ENCODE peak calls at places on chromosomes 12 and 14, in five cellular contexts. One of them, this sample, is unnamed.

GRCh38 chr14:97490521-97491070 is 693.4 kb downstream of the VRK1 start:
- ATAC-seq in aorta: no peak
- ATAC-seq in naive B cell: no peak
- ATAC-seq in Right ventricle myocardium inferior: no peak
- ATAC-seq in stimulated activated naive CD8-positive, alpha-beta T cell treated with anti-CD3 and anti-CD28 coated beads, Interleukin-15, amount 100 ng/mL, for 72 hours: no peak
- ATAC-seq in this sample: no peak

GRCh38 chr12:53611304-53611703 is 14.9 kb downstream of the ATF7 start:
- ATAC-seq in aorta: no peak
- ATAC-seq in naive B cell: no peak
- ATAC-seq in Right ventricle myocardium inferior: no peak
- ATAC-seq in stimulated activated naive CD8-positive, alpha-beta T cell treated with anti-CD3 and anti-CD28 coated beads, Interleukin-15, amount 100 ng/mL, for 72 hours: no peak
- ATAC-seq in this sample: no peak

GRCh38 chr12:85741051-85741450 is 95.2 kb downstream of the RASSF9 start:
- ATAC-seq in aorta: no peak
- ATAC-seq in naive B cell: no peak
- ATAC-seq in Right ventricle myocardium inferior: no peak
- ATAC-seq in stimulated activated naive CD8-positive, alpha-beta T cell treated with anti-CD3 and anti-CD28 coated beads, Interleukin-15, amount 100 ng/mL, for 72 hours: no peak
- ATAC-seq in this sample: no peak

GRCh38 chr12:84986586-84986985 is 49.5 kb downstream of the TSPAN19 start:
- ATAC-seq in aorta: no peak
- ATAC-seq in naive B cell: no peak
- ATAC-seq in Right ventricle myocardium inferior: no peak
- ATAC-seq in stimulated activated naive CD8-positive, alpha-beta T cell treated with anti-CD3 and anti-CD28 coated beads, Interleukin-15, amount 100 ng/mL, for 72 hours: no peak
- ATAC-seq in this sample: no peak

GRCh38 chr12:104720346-104721064 is 237.6 kb downstream of the SLC41A2 start:
- ATAC-seq in aorta: no peak
- ATAC-seq in naive B cell: peak
- ATAC-seq in Right ventricle myocardium inferior: peak
- ATAC-seq in stimulated activated naive CD8-positive, alpha-beta T cell treated with anti-CD3 and anti-CD28 coated beads, Interleukin-15, amount 100 ng/mL, for 72 hours: peak
- ATAC-seq in this sample: peak

GRCh38 chr14:52700701-52701172 is 5.4 kb upstream of the ERO1A start:
- ATAC-seq in aorta: no peak
- ATAC-seq in naive B cell: no peak
- ATAC-seq in Right ventricle myocardium inferior: no peak
- ATAC-seq in stimulated activated naive CD8-positive, alpha-beta T cell treated with anti-CD3 and anti-CD28 coated beads, Interleukin-15, amount 100 ng/mL, for 72 hours: no peak
- ATAC-seq in this sample: no peak

GRCh38 chr12:68611094-68611818 is 557 bp downstream of the RAP1B start:
- ATAC-seq in aorta: peak
- ATAC-seq in naive B cell: peak
- ATAC-seq in Right ventricle myocardium inferior: peak
- ATAC-seq in stimulated activated naive CD8-positive, alpha-beta T cell treated with anti-CD3 and anti-CD28 coated beads, Interleukin-15, amount 100 ng/mL, for 72 hours: peak
- ATAC-seq in this sample: peak

GRCh38 chr12:110936367-110937103 is 16.2 kb upstream of the MYL2 start:
- ATAC-seq in aorta: no peak
- ATAC-seq in naive B cell: no peak
- ATAC-seq in Right ventricle myocardium inferior: no peak
- ATAC-seq in stimulated activated naive CD8-positive, alpha-beta T cell treated with anti-CD3 and anti-CD28 coated beads, Interleukin-15, amount 100 ng/mL, for 72 hours: no peak
- ATAC-seq in this sample: no peak

GRCh38 chr14:24908592-24909236 is 141.2 kb downstream of the STXBP6 start:
- ATAC-seq in aorta: no peak
- ATAC-seq in naive B cell: no peak
- ATAC-seq in Right ventricle myocardium inferior: peak
- ATAC-seq in stimulated activated naive CD8-positive, alpha-beta T cell treated with anti-CD3 and anti-CD28 coated beads, Interleukin-15, amount 100 ng/mL, for 72 hours: no peak
- ATAC-seq in this sample: peak

GRCh38 chr12:132787877-132788276 is 26.2 kb upstream of the ANKLE2 start:
- ATAC-seq in aorta: no peak
- ATAC-seq in naive B cell: no peak
- ATAC-seq in Right ventricle myocardium inferior: no peak
- ATAC-seq in stimulated activated naive CD8-positive, alpha-beta T cell treated with anti-CD3 and anti-CD28 coated beads, Interleukin-15, amount 100 ng/mL, for 72 hours: no peak
- ATAC-seq in this sample: no peak

GRCh38 chr12:95435355-95435754 is 38.6 kb upstream of the METAP2 start:
- ATAC-seq in aorta: no peak
- ATAC-seq in naive B cell: no peak
- ATAC-seq in Right ventricle myocardium inferior: no peak
- ATAC-seq in stimulated activated naive CD8-positive, alpha-beta T cell treated with anti-CD3 and anti-CD28 coated beads, Interleukin-15, amount 100 ng/mL, for 72 hours: no peak
- ATAC-seq in this sample: no peak

GRCh38 chr12:93683410-93683809 is 6.2 kb downstream of the CRADD start:
- ATAC-seq in aorta: peak
- ATAC-seq in naive B cell: no peak
- ATAC-seq in Right ventricle myocardium inferior: peak
- ATAC-seq in stimulated activated naive CD8-positive, alpha-beta T cell treated with anti-CD3 and anti-CD28 coated beads, Interleukin-15, amount 100 ng/mL, for 72 hours: peak
- ATAC-seq in this sample: no peak

GRCh38 chr14:106372870-106373657 is 846.7 kb downstream of the TMEM121 start:
- ATAC-seq in aorta: no peak
- ATAC-seq in naive B cell: peak
- ATAC-seq in Right ventricle myocardium inferior: no peak
- ATAC-seq in stimulated activated naive CD8-positive, alpha-beta T cell treated with anti-CD3 and anti-CD28 coated beads, Interleukin-15, amount 100 ng/mL, for 72 hours: peak
- ATAC-seq in this sample: no peak

GRCh38 chr12:107992870-107993451 is 136.1 kb upstream of the WSCD2 start:
- ATAC-seq in aorta: no peak
- ATAC-seq in naive B cell: no peak
- ATAC-seq in Right ventricle myocardium inferior: no peak
- ATAC-seq in stimulated activated naive CD8-positive, alpha-beta T cell treated with anti-CD3 and anti-CD28 coated beads, Interleukin-15, amount 100 ng/mL, for 72 hours: peak
- ATAC-seq in this sample: no peak

GRCh38 chr14:32201816-32202467 is at the start of gene RNU6-7:
- ATAC-seq in aorta: peak
- ATAC-seq in naive B cell: peak
- ATAC-seq in Right ventricle myocardium inferior: no peak
- ATAC-seq in stimulated activated naive CD8-positive, alpha-beta T cell treated with anti-CD3 and anti-CD28 coated beads, Interleukin-15, amount 100 ng/mL, for 72 hours: peak
- ATAC-seq in this sample: peak

GRCh38 chr14:26687438-26687837 is 89.6 kb upstream of the NOVA1 start:
- ATAC-seq in aorta: no peak
- ATAC-seq in naive B cell: no peak
- ATAC-seq in Right ventricle myocardium inferior: no peak
- ATAC-seq in stimulated activated naive CD8-positive, alpha-beta T cell treated with anti-CD3 and anti-CD28 coated beads, Interleukin-15, amount 100 ng/mL, for 72 hours: no peak
- ATAC-seq in this sample: no peak

GRCh38 chr12:47801170-47801903 is 18.4 kb downstream of the HDAC7 start:
- ATAC-seq in aorta: peak
- ATAC-seq in naive B cell: peak
- ATAC-seq in Right ventricle myocardium inferior: peak
- ATAC-seq in stimulated activated naive CD8-positive, alpha-beta T cell treated with anti-CD3 and anti-CD28 coated beads, Interleukin-15, amount 100 ng/mL, for 72 hours: no peak
- ATAC-seq in this sample: no peak

GRCh38 chr14:105861985-105862465 is 335.6 kb downstream of the TMEM121 start:
- ATAC-seq in aorta: no peak
- ATAC-seq in naive B cell: peak
- ATAC-seq in Right ventricle myocardium inferior: no peak
- ATAC-seq in stimulated activated naive CD8-positive, alpha-beta T cell treated with anti-CD3 and anti-CD28 coated beads, Interleukin-15, amount 100 ng/mL, for 72 hours: peak
- ATAC-seq in this sample: no peak

GRCh38 chr14:102870994-102871831 is 51.2 kb upstream of the AMN start:
- ATAC-seq in aorta: no peak
- ATAC-seq in naive B cell: no peak
- ATAC-seq in Right ventricle myocardium inferior: peak
- ATAC-seq in stimulated activated naive CD8-positive, alpha-beta T cell treated with anti-CD3 and anti-CD28 coated beads, Interleukin-15, amount 100 ng/mL, for 72 hours: peak
- ATAC-seq in this sample: no peak

GRCh38 chr14:54974773-54975414 is 52.0 kb downstream of the WDHD1 start:
- ATAC-seq in aorta: no peak
- ATAC-seq in naive B cell: no peak
- ATAC-seq in Right ventricle myocardium inferior: no peak
- ATAC-seq in stimulated activated naive CD8-positive, alpha-beta T cell treated with anti-CD3 and anti-CD28 coated beads, Interleukin-15, amount 100 ng/mL, for 72 hours: no peak
- ATAC-seq in this sample: no peak

GRCh38 chr12:74985986-74986319 is 223.7 kb downstream of the KCNC2 start:
- ATAC-seq in aorta: no peak
- ATAC-seq in naive B cell: no peak
- ATAC-seq in Right ventricle myocardium inferior: no peak
- ATAC-seq in stimulated activated naive CD8-positive, alpha-beta T cell treated with anti-CD3 and anti-CD28 coated beads, Interleukin-15, amount 100 ng/mL, for 72 hours: peak
- ATAC-seq in this sample: no peak

GRCh38 chr14:65396082-65396910 is 16.2 kb upstream of the FUT8 start:
- ATAC-seq in aorta: no peak
- ATAC-seq in naive B cell: peak
- ATAC-seq in Right ventricle myocardium inferior: no peak
- ATAC-seq in stimulated activated naive CD8-positive, alpha-beta T cell treated with anti-CD3 and anti-CD28 coated beads, Interleukin-15, amount 100 ng/mL, for 72 hours: peak
- ATAC-seq in this sample: no peak

GRCh38 chr14:104428333-104428851 is 151.2 kb upstream of the C14orf180 start:
- ATAC-seq in aorta: no peak
- ATAC-seq in naive B cell: no peak
- ATAC-seq in Right ventricle myocardium inferior: no peak
- ATAC-seq in stimulated activated naive CD8-positive, alpha-beta T cell treated with anti-CD3 and anti-CD28 coated beads, Interleukin-15, amount 100 ng/mL, for 72 hours: no peak
- ATAC-seq in this sample: no peak

GRCh38 chr14:58944226-58944769 is 244.2 kb upstream of the DAAM1 start:
- ATAC-seq in aorta: no peak
- ATAC-seq in naive B cell: no peak
- ATAC-seq in Right ventricle myocardium inferior: no peak
- ATAC-seq in stimulated activated naive CD8-positive, alpha-beta T cell treated with anti-CD3 and anti-CD28 coated beads, Interleukin-15, amount 100 ng/mL, for 72 hours: no peak
- ATAC-seq in this sample: no peak

GRCh38 chr12:68636268-68636667 is 25.6 kb downstream of the RAP1B start:
- ATAC-seq in aorta: no peak
- ATAC-seq in naive B cell: no peak
- ATAC-seq in Right ventricle myocardium inferior: no peak
- ATAC-seq in stimulated activated naive CD8-positive, alpha-beta T cell treated with anti-CD3 and anti-CD28 coated beads, Interleukin-15, amount 100 ng/mL, for 72 hours: no peak
- ATAC-seq in this sample: no peak

GRCh38 chr12:69600804-69601203 is 9.9 kb downstream of the LRRC10 start:
- ATAC-seq in aorta: no peak
- ATAC-seq in naive B cell: no peak
- ATAC-seq in Right ventricle myocardium inferior: no peak
- ATAC-seq in stimulated activated naive CD8-positive, alpha-beta T cell treated with anti-CD3 and anti-CD28 coated beads, Interleukin-15, amount 100 ng/mL, for 72 hours: no peak
- ATAC-seq in this sample: no peak

GRCh38 chr12:12010277-12011031 is 60.3 kb upstream of the BCL2L14 start:
- ATAC-seq in aorta: peak
- ATAC-seq in naive B cell: peak
- ATAC-seq in Right ventricle myocardium inferior: peak
- ATAC-seq in stimulated activated naive CD8-positive, alpha-beta T cell treated with anti-CD3 and anti-CD28 coated beads, Interleukin-15, amount 100 ng/mL, for 72 hours: peak
- ATAC-seq in this sample: peak

GRCh38 chr12:87995581-87996178 is 33.5 kb downstream of the C12orf50 start:
- ATAC-seq in aorta: peak
- ATAC-seq in naive B cell: peak
- ATAC-seq in Right ventricle myocardium inferior: peak
- ATAC-seq in stimulated activated naive CD8-positive, alpha-beta T cell treated with anti-CD3 and anti-CD28 coated beads, Interleukin-15, amount 100 ng/mL, for 72 hours: peak
- ATAC-seq in this sample: peak

GRCh38 chr14:81416233-81416927 is 16.3 kb upstream of the STON2 start:
- ATAC-seq in aorta: no peak
- ATAC-seq in naive B cell: no peak
- ATAC-seq in Right ventricle myocardium inferior: peak
- ATAC-seq in stimulated activated naive CD8-positive, alpha-beta T cell treated with anti-CD3 and anti-CD28 coated beads, Interleukin-15, amount 100 ng/mL, for 72 hours: no peak
- ATAC-seq in this sample: peak

GRCh38 chr12:15706010-15706676 is 83.0 kb downstream of the EPS8 start:
- ATAC-seq in aorta: no peak
- ATAC-seq in naive B cell: no peak
- ATAC-seq in Right ventricle myocardium inferior: no peak
- ATAC-seq in stimulated activated naive CD8-positive, alpha-beta T cell treated with anti-CD3 and anti-CD28 coated beads, Interleukin-15, amount 100 ng/mL, for 72 hours: no peak
- ATAC-seq in this sample: no peak

GRCh38 chr12:4353785-4354208 is 25.7 kb downstream of the FGF23 start:
- ATAC-seq in aorta: no peak
- ATAC-seq in naive B cell: peak
- ATAC-seq in Right ventricle myocardium inferior: no peak
- ATAC-seq in stimulated activated naive CD8-positive, alpha-beta T cell treated with anti-CD3 and anti-CD28 coated beads, Interleukin-15, amount 100 ng/mL, for 72 hours: peak
- ATAC-seq in this sample: no peak

GRCh38 chr14:73567951-73568885 is 795 bp upstream of the ACOT2 start:
- ATAC-seq in aorta: no peak
- ATAC-seq in naive B cell: no peak
- ATAC-seq in Right ventricle myocardium inferior: no peak
- ATAC-seq in stimulated activated naive CD8-positive, alpha-beta T cell treated with anti-CD3 and anti-CD28 coated beads, Interleukin-15, amount 100 ng/mL, for 72 hours: no peak
- ATAC-seq in this sample: no peak

GRCh38 chr14:26370118-26370517 is 227.7 kb downstream of the NOVA1 start:
- ATAC-seq in aorta: no peak
- ATAC-seq in naive B cell: no peak
- ATAC-seq in Right ventricle myocardium inferior: no peak
- ATAC-seq in stimulated activated naive CD8-positive, alpha-beta T cell treated with anti-CD3 and anti-CD28 coated beads, Interleukin-15, amount 100 ng/mL, for 72 hours: no peak
- ATAC-seq in this sample: no peak

This sample was measured in gastroesophageal sphincter.